ENCODE peak calls at places on chromosomes 2 and 18, in nine cellular contexts. E is RWPE2; A is uterus; N is endodermal cell; B is tibial artery; P is Peyer's patch; V is CD8-positive, alpha-beta memory T cell; O is ascending aorta; I is naive thymus-derived CD4-positive, alpha-beta T cell. H is an unnamed sample. For H3K27me3 and H3K9me3, the result is how much of the 10 kb centered on the place peaks cover.

GRCh38 chr18:65409266-65409665 is 341.5 kb upstream of the CDH7 start:
- DNase-seq in E (no peak), A (no peak), N (no peak), B (no peak), P (no peak), V (no peak), O (no peak), I (no peak), H (no peak)

GRCh38 chr2:119480718-119481142 is 43.6 kb downstream of the SCTR start:
- DNase-seq in E (no peak), A (no peak), N (peak), B (no peak), P (no peak), V (no peak), O (no peak), I (no peak), H (peak)

GRCh38 chr2:24021122-24021998 is 11.5 kb downstream of the MFSD2B start:
- DNase-seq in E (peak), A (no peak), N (peak), B (no peak), P (peak), V (peak), O (no peak), I (no peak), H (no peak)

GRCh38 chr2:69997296-69998184 is 36.1 kb upstream of the ASPRV1 start:
- DNase-seq in E (peak), A (no peak), N (peak), B (no peak), P (peak), V (no peak), O (no peak), I (no peak), H (no peak)

GRCh38 chr2:126655066-126655465 is 892 bp upstream of the GYPC start:
- DNase-seq in E (no peak), A (no peak), N (no peak), B (no peak), P (no peak), V (no peak), O (no peak), I (no peak), H (no peak)

GRCh38 chr2:176136375-176137248 is 7.1 kb downstream of the HOXD8 start:
- DNase-seq in E (no peak), A (peak), N (peak), B (peak), P (peak), V (no peak), O (no peak), I (no peak), H (no peak)

GRCh38 chr18:31978616-31979015 is 35.7 kb upstream of the TRAPPC8 start:
- DNase-seq in E (no peak), A (no peak), N (no peak), B (no peak), P (no peak), V (no peak), O (no peak), I (no peak), H (no peak)

GRCh38 chr2:237731663-237732062 is 66.9 kb upstream of the RBM44 start:
- DNase-seq in E (no peak), A (no peak), N (no peak), B (no peak), P (no peak), V (no peak), O (no peak), I (no peak), H (no peak)

GRCh38 chr2:64003239-64003638 is 16.0 kb downstream of the VPS54 start:
- DNase-seq in E (no peak), A (no peak), N (no peak), B (no peak), P (no peak), V (no peak), O (no peak), I (no peak), H (no peak)

GRCh38 chr2:146489386-146489785 is 1355.4 kb upstream of the ACVR2A start:
- DNase-seq in E (no peak), A (no peak), N (no peak), B (no peak), P (no peak), V (no peak), O (no peak), I (no peak), H (no peak)

GRCh38 chr2:45177870-45178269 is 168.6 kb upstream of the SIX2 start:
- DNase-seq in E (no peak), A (no peak), N (no peak), B (no peak), P (no peak), V (no peak), O (no peak), I (no peak), H (no peak)

GRCh38 chr2:10405441-10405840 is 42.7 kb downstream of the ODC1 start:
- DNase-seq in E (peak), A (peak), N (no peak), B (peak), P (no peak), V (no peak), O (peak), I (no peak), H (peak)

GRCh38 chr2:221405521-221405920 is 166.6 kb downstream of the EPHA4 start:
- DNase-seq in E (no peak), A (no peak), N (no peak), B (no peak), P (no peak), V (no peak), O (no peak), I (no peak), H (no peak)

GRCh38 chr2:96760036-96760985 is at the start of gene CNNM4:
- DNase-seq in E (peak), A (peak), N (peak), B (peak), P (peak), V (peak), O (peak), I (peak), H (peak)

GRCh38 chr2:54559593-54560145 is 103.5 kb downstream of the SPTBN1 start:
- DNase-seq in E (no peak), A (peak), N (peak), B (peak), P (no peak), V (no peak), O (no peak), I (no peak), H (peak)

GRCh38 chr2:191166111-191166755 is 15.4 kb upstream of the STAT4 start:
- DNase-seq in E (no peak), A (no peak), N (no peak), B (no peak), P (no peak), V (no peak), O (no peak), I (no peak), H (no peak)

GRCh38 chr2:176427549-176427948 is 158.3 kb downstream of the MTX2 start:
- DNase-seq in E (no peak), A (no peak), N (no peak), B (no peak), P (no peak), V (no peak), O (no peak), I (no peak), H (no peak)

GRCh38 chr18:33466822-33467221 is 26.3 kb upstream of the CCDC178 start:
- DNase-seq in E (no peak), A (no peak), N (no peak), B (no peak), P (no peak), V (no peak), O (no peak), I (no peak), H (no peak)

GRCh38 chr2:218149865-218150264 is 16.9 kb downstream of the CXCR1 start:
- DNase-seq in E (no peak), A (no peak), N (no peak), B (no peak), P (no peak), V (no peak), O (no peak), I (no peak), H (no peak)

GRCh38 chr2:147760984-147761383 is 83.8 kb upstream of the ACVR2A start:
- DNase-seq in E (no peak), A (no peak), N (no peak), B (no peak), P (no peak), V (no peak), O (no peak), I (no peak), H (no peak)

DNA sequence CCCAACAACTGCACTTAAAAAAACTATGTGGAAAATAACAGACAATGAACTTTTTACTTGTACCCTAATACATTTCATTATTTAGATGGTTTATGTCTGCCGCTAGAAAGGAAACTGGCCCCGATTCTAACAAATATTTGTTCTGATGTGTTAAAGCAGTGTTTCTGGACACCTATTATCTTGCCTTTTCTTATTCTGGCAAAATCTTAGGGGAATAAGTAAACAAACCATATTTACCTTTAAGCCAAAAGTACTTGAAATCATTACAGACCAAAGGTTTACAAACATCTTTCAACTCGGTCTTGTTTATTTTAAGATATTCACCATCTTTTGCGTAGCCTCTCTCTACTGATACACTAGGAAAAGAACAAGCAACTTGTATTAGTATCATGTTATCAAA is 11.8 kb upstream of the DLX1 start:
- DNase-seq in E (no peak), A (no peak), N (no peak), B (no peak), P (no peak), V (no peak), O (no peak), I (no peak), H (no peak)
- H3K27me3 ChIP-seq in E (under half), A (under half), N (under half), B (under half), P (under half), V (under half), O (under half), I (under half), H (under half)

GRCh38 chr18:76457475-76457874 is 37.6 kb downstream of the ZNF516 start:
- DNase-seq in E (no peak), A (no peak), N (no peak), B (no peak), P (no peak), V (no peak), O (no peak), I (no peak), H (no peak)

GRCh38 chr18:76459312-76459686 is 35.7 kb downstream of the ZNF516 start:
- DNase-seq in E (no peak), A (no peak), N (no peak), B (no peak), P (no peak), V (no peak), O (no peak), I (no peak), H (peak)

GRCh38 chr18:76456823-76457222 is 38.2 kb downstream of the ZNF516 start:
- DNase-seq in E (no peak), A (no peak), N (no peak), B (no peak), P (no peak), V (no peak), O (no peak), I (no peak), H (no peak)

GRCh38 chr18:76458522-76459311 is 36.3 kb downstream of the ZNF516 start:
- DNase-seq in E (no peak), A (no peak), N (peak), B (no peak), P (no peak), V (no peak), O (no peak), I (no peak), H (no peak)

DNA sequence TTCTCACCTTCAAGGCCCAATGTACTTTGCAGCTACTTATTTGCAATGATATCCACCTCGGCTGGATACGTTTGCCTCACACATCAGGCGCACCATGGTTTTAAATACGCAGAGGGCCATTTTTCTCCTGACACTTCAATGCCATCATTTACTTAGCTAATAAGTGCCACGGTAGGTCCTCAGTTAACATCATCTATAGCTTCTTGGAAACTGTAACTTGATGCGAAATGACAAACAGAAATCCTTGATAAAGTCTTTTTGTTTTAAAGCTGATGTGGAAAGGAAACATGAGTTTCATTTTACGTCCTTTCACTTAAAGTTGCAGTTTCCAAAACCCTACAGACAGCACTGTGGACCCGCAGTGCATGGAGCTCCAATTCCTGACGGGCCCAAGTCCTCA is 37.1 kb downstream of the ZNF516 start:
- DNase-seq in E (no peak), A (no peak), N (no peak), B (no peak), P (no peak), V (no peak), O (no peak), I (no peak), H (no peak)
- H3K9me3 ChIP-seq in E (under half), A (under half), N (under half), B (under half), P (under half), V (under half), O (under half), I (under half), H (under half)

GRCh38 chr18:49562481-49563129 is 748 bp downstream of the LIPG start:
- DNase-seq in E (no peak), A (no peak), N (peak), B (no peak), P (peak), V (no peak), O (no peak), I (no peak), H (no peak)
- H3K4me3 ChIP-seq in E (peak), A (no peak), N (peak), B (peak), P (no peak), V (no peak), O (no peak), I (no peak), H (peak)

GRCh38 chr2:104864280-104864599 is 10.3 kb downstream of the POU3F3 start:
- DNase-seq in E (no peak), A (no peak), N (no peak), B (no peak), P (no peak), V (no peak), O (no peak), I (no peak), H (no peak)
- H3K27me3 ChIP-seq in E (half or more), A (half or more), N (half or more), B (under half), P (under half), V (half or more), O (under half), I (under half), H (under half)

GRCh38 chr18:35588122-35588521 is 6.6 kb downstream of the GALNT1 start:
- DNase-seq in E (no peak), A (no peak), N (no peak), B (no peak), P (no peak), V (no peak), O (no peak), I (no peak), H (no peak)

GRCh38 chr18:35588995-35589394 is 7.5 kb downstream of the GALNT1 start:
- DNase-seq in E (no peak), A (no peak), N (peak), B (no peak), P (no peak), V (peak), O (no peak), I (peak), H (no peak)

GRCh38 chr18:35582899-35583558 is 1.5 kb downstream of the GALNT1 start:
- DNase-seq in E (no peak), A (no peak), N (no peak), B (no peak), P (no peak), V (peak), O (no peak), I (no peak), H (no peak)

GRCh38 chr18:35582310-35582682 is 756 bp downstream of the GALNT1 start:
- DNase-seq in E (no peak), A (no peak), N (no peak), B (no peak), P (no peak), V (no peak), O (no peak), I (no peak), H (no peak)

GRCh38 chr18:35585608-35586007 is 4.1 kb downstream of the GALNT1 start:
- DNase-seq in E (no peak), A (no peak), N (no peak), B (no peak), P (no peak), V (no peak), O (no peak), I (no peak), H (no peak)
- H3K9me3 ChIP-seq in E (under half), A (under half), N (half or more), B (under half), P (under half), V (under half), O (under half), I (under half), H (under half)

GRCh38 chr18:7766383-7766782 is 199.3 kb downstream of the PTPRM start:
- DNase-seq in E (no peak), A (no peak), N (peak), B (no peak), P (no peak), V (no peak), O (no peak), I (no peak), H (no peak)

GRCh38 chr18:7764406-7764805 is 197.3 kb downstream of the PTPRM start:
- DNase-seq in E (no peak), A (no peak), N (no peak), B (no peak), P (no peak), V (no peak), O (no peak), I (no peak), H (no peak)

GRCh38 chr18:7758764-7759163 is 191.6 kb downstream of the PTPRM start:
- DNase-seq in E (no peak), A (no peak), N (no peak), B (no peak), P (no peak), V (no peak), O (no peak), I (no peak), H (no peak)

GRCh38 chr18:7757175-7757574 is 190.1 kb downstream of the PTPRM start:
- DNase-seq in E (no peak), A (no peak), N (no peak), B (no peak), P (no peak), V (no peak), O (no peak), I (no peak), H (no peak)

DNA sequence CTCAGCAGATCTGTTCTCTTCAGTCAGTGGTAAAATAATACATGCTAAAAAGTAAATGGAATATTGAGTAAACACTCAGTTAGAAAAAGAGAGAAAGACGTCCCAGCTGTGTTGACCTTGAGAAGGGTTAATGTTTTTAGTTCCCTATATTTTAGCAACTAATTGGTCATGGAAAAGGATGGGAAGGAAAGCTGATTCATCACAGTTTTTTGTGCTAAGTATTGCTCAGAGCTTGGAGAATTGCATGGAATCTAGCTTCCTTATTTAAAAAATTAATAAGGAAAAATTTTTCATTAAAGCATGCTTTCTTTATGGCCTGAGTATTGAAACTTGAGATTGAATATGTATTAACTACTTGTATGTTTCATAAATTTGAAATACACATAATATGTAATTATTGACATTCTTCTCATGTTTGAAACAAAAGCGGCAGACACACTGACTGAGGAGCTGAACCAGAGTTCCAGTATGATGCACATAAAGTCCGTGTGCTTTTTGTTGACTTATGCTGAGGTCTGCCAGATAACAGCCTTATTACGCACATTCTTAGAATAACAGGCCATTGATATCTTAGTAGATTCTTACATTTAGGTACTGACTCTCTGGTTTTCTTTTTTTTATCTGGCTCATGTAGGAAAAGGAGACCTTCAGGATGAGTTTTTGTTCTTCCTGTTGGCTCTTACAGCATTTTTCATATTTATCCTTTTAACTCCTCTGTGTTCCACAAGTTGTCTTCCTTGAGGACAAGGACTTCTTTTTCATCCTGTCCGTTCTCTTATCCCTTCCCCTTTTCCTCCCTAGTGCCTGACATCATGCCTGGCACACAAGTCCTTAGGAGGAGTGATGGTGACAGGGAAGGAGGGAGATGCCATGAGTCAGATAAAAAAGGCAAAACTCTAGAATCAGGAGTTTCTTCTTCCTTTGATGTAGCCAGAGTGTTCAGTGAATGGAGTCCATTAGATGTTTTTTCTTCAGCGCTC is 194.1 kb downstream of the PTPRM start:
- DNase-seq in E (no peak), A (no peak), N (no peak), B (no peak), P (no peak), V (no peak), O (no peak), I (no peak), H (no peak)
- H3K4me3 ChIP-seq in E (no peak), A (no peak), N (no peak), B (no peak), P (no peak), V (no peak), O (no peak), I (no peak), H (no peak)

H was measured in right cardiac atrium.